ENCODE peak calls at places on chromosome 10, in five cellular contexts. F, M, S, L and G are unnamed samples.

GRCh38 chr10:68899186-68899745 is 1.8 kb upstream of the DDX50 start:
- DNase-seq in F (no peak), M (no peak), S (no peak), L (no peak), G (no peak)

GRCh38 chr10:76352300-76352699 is 920.9 kb downstream of the LRMDA start:
- DNase-seq in F (peak), M (no peak), S (no peak), L (peak), G (no peak)

GRCh38 chr10:1189166-1190051 is 133.2 kb downstream of the WDR37 start:
- DNase-seq in F (no peak), M (no peak), S (no peak), L (no peak), G (no peak)

GRCh38 chr10:133378251-133379096 is 588 bp upstream of the PAOX start:
- DNase-seq in F (no peak), M (peak), S (peak), L (peak), G (peak)

GRCh38 chr10:126921974-126922525 is 16.8 kb downstream of the DOCK1 start:
- DNase-seq in F (peak), M (no peak), S (no peak), L (no peak), G (no peak)

GRCh38 chr10:13809447-13809846 is 222.7 kb downstream of the PRPF18 start:
- DNase-seq in F (no peak), M (no peak), S (no peak), L (no peak), G (no peak)

GRCh38 chr10:78630944-78631838 is 437.6 kb upstream of the ZMIZ1 start:
- DNase-seq in F (no peak), M (no peak), S (no peak), L (no peak), G (no peak)

GRCh38 chr10:33114451-33114944 is 156.5 kb upstream of the ITGB1 start:
- DNase-seq in F (no peak), M (no peak), S (no peak), L (peak), G (no peak)

GRCh38 chr10:88820990-88821389 is 18.5 kb downstream of the LIPM start:
- DNase-seq in F (peak), M (peak), S (no peak), L (peak), G (no peak)

GRCh38 chr10:44284198-44285084 is 100.5 kb downstream of the CXCL12 start:
- DNase-seq in F (no peak), M (no peak), S (no peak), L (no peak), G (no peak)

GRCh38 chr10:127999291-127999690 is 92.4 kb downstream of the PTPRE start:
- DNase-seq in F (no peak), M (no peak), S (no peak), L (no peak), G (no peak)

GRCh38 chr10:76576276-76576962 is 1061.2 kb downstream of the KCNMA1 start:
- DNase-seq in F (peak), M (no peak), S (no peak), L (no peak), G (no peak)

GRCh38 chr10:127433951-127434350 is 115.2 kb upstream of the NPS start:
- DNase-seq in F (no peak), M (no peak), S (no peak), L (no peak), G (no peak)

GRCh38 chr10:15097011-15097812 is at the start of gene RPP38:
- DNase-seq in F (peak), M (peak), S (peak), L (peak), G (peak)

GRCh38 chr10:92291921-92292860 is 1.2 kb downstream of the MARCHF5 start:
- DNase-seq in F (peak), M (no peak), S (peak), L (peak), G (peak)

GRCh38 chr10:30383366-30383765 is 34.3 kb upstream of the MTPAP start:
- DNase-seq in F (no peak), M (no peak), S (no peak), L (no peak), G (no peak)

GRCh38 chr10:88676283-88677060 is 12.2 kb downstream of the LIPF start:
- DNase-seq in F (no peak), M (no peak), S (no peak), L (no peak), G (no peak)